ENCODE peak calls at places on chromosome 3, in five cellular contexts. H is activated CD8-positive, alpha-beta memory T cell treated with anti-CD3 and anti-CD28 coated beads for 48 hours; L is NCI-H1694 treated with DMSO at 0.1 percent for 48 hours; Y is left cardiac atrium; T is pancreas. V is an unnamed sample.

GRCh38 chr3:118480101-118480860 is 554.4 kb downstream of the IGSF11 start:
- DNase-seq in T (no peak), H (no peak), Y (no peak), L (no peak), V (no peak)

GRCh38 chr3:58334013-58334321 is 1.3 kb downstream of the PXK start:
- DNase-seq in L (no peak), T (no peak), Y (no peak), H (no peak), V (no peak)

GRCh38 chr3:42535981-42536784 is 33.7 kb downstream of the VIPR1 start:
- DNase-seq in H (no peak), T (peak), Y (no peak), L (no peak), V (no peak)

GRCh38 chr3:106120334-106120733 is 251.5 kb upstream of the CBLB start:
- DNase-seq in H (no peak), Y (no peak), T (no peak), L (no peak), V (no peak)

GRCh38 chr3:58577269-58577821 is at the start of gene FAM107A:
- DNase-seq in H (no peak), T (no peak), Y (peak), L (no peak), V (peak)

GRCh38 chr3:42032693-42033349 is 58.3 kb upstream of the TRAK1 start:
- DNase-seq in Y (peak), T (no peak), H (no peak), L (peak), V (peak)

GRCh38 chr3:14133188-14133800 is 8.4 kb downstream of the TMEM43 start:
- DNase-seq in Y (no peak), L (no peak), H (no peak), T (no peak), V (no peak)

GRCh38 chr3:68876112-68876713 is 56.1 kb downstream of the TAFA4 start:
- DNase-seq in H (no peak), L (peak), T (no peak), Y (no peak), V (no peak)

GRCh38 chr3:175270199-175270837 is 411.2 kb downstream of the NAALADL2 start:
- DNase-seq in H (no peak), L (no peak), Y (no peak), T (no peak), V (no peak)

GRCh38 chr3:14630404-14631100 is 21.0 kb upstream of the CCDC174 start:
- DNase-seq in Y (no peak), T (no peak), H (no peak), L (no peak), V (no peak)

GRCh38 chr3:99544819-99545281 is 93.5 kb upstream of the COL8A1 start:
- DNase-seq in H (no peak), L (no peak), T (no peak), Y (peak), V (peak)